ENCODE peak calls at places on chromosome 14, in seven cellular contexts. I is pulmonary artery endothelial cell, M is dorsolateral prefrontal cortex, K is GM19239, N is right cardiac atrium, J is fibroblast of lung, Q is WTC11. R is an unnamed sample.

GRCh38 chr14:81990312-81990761 is 456.7 kb upstream of the SEL1L start:
- DNase-seq in I (peak; percentile 15), M (no peak), K (peak; percentile 22), N (no peak), J (peak; percentile 25), Q (peak; percentile 46), R (no peak)

GRCh38 chr14:103534576-103535061 is 5.6 kb downstream of the TRMT61A start:
- DNase-seq in I (no peak), M (no peak), K (no peak), N (no peak), J (no peak), Q (no peak), R (no peak)

GRCh38 chr14:96243785-96244184 is 12.2 kb upstream of the BDKRB1 start:
- DNase-seq in I (no peak), M (no peak), K (no peak), N (no peak), J (no peak), Q (no peak), R (no peak)

GRCh38 chr14:51176819-51177218 is 63.2 kb upstream of the TMX1 start:
- DNase-seq in I (no peak), M (no peak), K (no peak), N (no peak), J (no peak), Q (no peak), R (no peak)

GRCh38 chr14:68668028-68668427 is 124.8 kb downstream of the ZFP36L1 start:
- DNase-seq in I (no peak), M (no peak), K (no peak), N (no peak), J (no peak), Q (no peak), R (peak; percentile 73)

GRCh38 chr14:91253795-91254323 is 9.4 kb upstream of the GPR68 start:
- DNase-seq in I (no peak), M (no peak), K (no peak), N (no peak), J (no peak), Q (no peak), R (no peak)

GRCh38 chr14:39722547-39723273 is 290.5 kb upstream of the FBXO33 start:
- DNase-seq in I (no peak), M (no peak), K (no peak), N (no peak), J (no peak), Q (no peak), R (no peak)

GRCh38 chr14:100096656-100097055 is 31.4 kb downstream of the EVL start:
- DNase-seq in I (no peak), M (no peak), K (no peak), N (no peak), J (peak; percentile 42), Q (no peak), R (no peak)

GRCh38 chr14:64682843-64683242 is 21.4 kb upstream of the PLEKHG3 start:
- DNase-seq in I (no peak), M (no peak), K (no peak), N (no peak), J (no peak), Q (no peak), R (no peak)

R was measured in lower leg skin.